ENCODE peak calls at places on chromosome 1, in four cellular contexts. P is HCT116, H is HepG2, R is H1. I is an unnamed sample.

GRCh38 chr1:171702598-171702997 is 39.3 kb downstream of the VAMP4 start:
- DNase-seq in P (no peak), R (no peak), H (no peak), I (no peak)

GRCh38 chr1:224203243-224204016 is 20.4 kb downstream of the DEGS1 start:
- DNase-seq in R (peak; percentile 75), H (no peak), P (no peak), I (no peak)

GRCh38 chr1:156096640-156097391 is 14.6 kb upstream of the MEX3A start:
- DNase-seq in H (peak; percentile 65), R (peak; percentile 95), P (peak; percentile 54), I (peak; percentile 71)

GRCh38 chr1:177307771-177308170 is 137.0 kb downstream of the BRINP2 start:
- DNase-seq in R (no peak), H (no peak), P (no peak), I (no peak)

GRCh38 chr1:211334986-211335385 is 8.4 kb downstream of the TRAF5 start:
- DNase-seq in P (no peak), H (no peak), R (peak; percentile 11), I (no peak)

GRCh38 chr1:198497326-198498220 is 42.9 kb downstream of the ATP6V1G3 start:
- DNase-seq in R (no peak), P (no peak), H (no peak), I (no peak)

GRCh38 chr1:247146671-247147070 is 25.1 kb downstream of the ZNF124 start:
- DNase-seq in R (no peak), H (peak; percentile 20), P (no peak), I (no peak)

GRCh38 chr1:22105611-22106207 is 37.2 kb downstream of the WNT4 start:
- DNase-seq in R (no peak), P (peak; percentile 29), H (peak; percentile 44), I (peak; percentile 36)

GRCh38 chr1:41666991-41667631 is 182.6 kb upstream of the EDN2 start:
- DNase-seq in R (no peak), P (no peak), H (no peak), I (no peak)

GRCh38 chr1:119549719-119550141 is 42.7 kb downstream of the HSD3B1 start:
- DNase-seq in P (peak; percentile 66), H (peak; percentile 53), R (peak; percentile 75), I (peak; percentile 5)

GRCh38 chr1:151992345-151993083 is 1.1 kb downstream of the S100A10 start:
- DNase-seq in H (peak; percentile 73), R (peak; percentile 75), P (peak; percentile 99), I (peak; percentile 99)

GRCh38 chr1:46181343-46182260 is 5.3 kb upstream of the P3R3URF start:
- DNase-seq in R (no peak), H (no peak), P (no peak), I (no peak)

GRCh38 chr1:84653130-84653680 is 37.1 kb downstream of the SSX2IP start:
- DNase-seq in R (no peak), H (no peak), P (no peak), I (no peak)

GRCh38 chr1:12135612-12136011 is 31.2 kb upstream of the TNFRSF1B start:
- DNase-seq in P (no peak), R (no peak), H (no peak), I (no peak)

GRCh38 chr1:208298593-208299233 is 54.5 kb upstream of the PLXNA2 start:
- DNase-seq in H (no peak), P (no peak), R (no peak), I (no peak)

GRCh38 chr1:231734417-231734816 is 107.8 kb downstream of the DISC1 start:
- DNase-seq in R (no peak), P (no peak), H (no peak), I (no peak)

GRCh38 chr1:26771643-26772321 is 16.0 kb upstream of the PIGV start:
- DNase-seq in P (peak; percentile 52), R (no peak), H (peak; percentile 77), I (peak; percentile 64)

DNA sequence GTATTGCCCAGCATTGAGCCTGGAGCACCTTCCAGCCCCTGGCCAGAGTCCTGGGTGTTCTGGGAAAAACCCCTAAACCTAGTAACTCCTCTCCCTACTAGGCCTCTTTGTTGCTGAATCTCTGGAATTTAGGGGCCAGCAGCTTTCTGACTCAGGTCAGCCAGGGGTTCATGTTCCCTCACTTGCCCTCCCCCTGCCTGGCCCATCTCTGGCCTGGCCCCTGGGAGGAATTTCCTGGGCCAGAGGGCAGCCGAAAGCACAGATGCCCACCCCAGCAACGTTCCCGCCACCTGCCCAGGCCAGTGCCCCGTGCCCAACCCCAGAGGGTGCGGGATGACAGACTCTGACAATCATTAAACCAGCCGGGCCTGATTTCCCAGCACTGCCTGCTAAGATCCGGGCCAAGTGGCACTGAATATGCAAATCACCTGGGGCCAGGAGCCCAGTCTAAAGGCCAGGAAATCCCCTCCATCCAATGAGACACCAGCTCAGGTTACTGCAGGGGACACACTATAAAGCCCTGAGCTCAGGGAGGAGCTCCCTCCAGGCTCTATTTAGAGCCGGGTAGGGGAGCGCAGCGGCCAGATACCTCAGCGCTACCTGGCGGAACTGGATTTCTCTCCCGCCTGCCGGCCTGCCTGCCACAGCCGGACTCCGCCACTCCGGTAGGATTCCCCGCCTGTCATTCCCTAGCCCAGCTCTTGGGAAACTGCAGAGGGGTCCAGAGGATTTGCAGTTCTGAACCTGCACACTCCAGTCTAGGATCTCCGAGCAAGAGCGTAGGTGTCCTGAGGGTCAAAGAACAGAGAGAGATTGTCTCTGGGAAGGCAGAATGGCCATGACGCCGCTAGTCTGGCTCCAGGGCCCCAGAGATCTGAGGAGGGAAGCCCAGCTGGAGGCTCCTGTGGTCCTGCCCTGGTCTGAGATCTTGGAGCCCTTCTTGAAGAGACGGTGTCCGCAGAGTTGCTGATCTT is at the start of gene ELF3:
- DNase-seq in P (peak; percentile 98), H (peak; percentile 99), R (peak; percentile 89), I (no peak)
- TF ChIP-seq SIN3A in P (no peak), H (peak; percentile 91), R (peak; percentile 50), I (peak; percentile 34)

GRCh38 chr1:206580438-206581113 is 31.7 kb downstream of the EIF2D start:
- DNase-seq in P (no peak), H (no peak), R (no peak), I (no peak)
- TF ChIP-seq SIN3A in P (no peak), H (no peak), R (no peak), I (no peak)

DNA sequence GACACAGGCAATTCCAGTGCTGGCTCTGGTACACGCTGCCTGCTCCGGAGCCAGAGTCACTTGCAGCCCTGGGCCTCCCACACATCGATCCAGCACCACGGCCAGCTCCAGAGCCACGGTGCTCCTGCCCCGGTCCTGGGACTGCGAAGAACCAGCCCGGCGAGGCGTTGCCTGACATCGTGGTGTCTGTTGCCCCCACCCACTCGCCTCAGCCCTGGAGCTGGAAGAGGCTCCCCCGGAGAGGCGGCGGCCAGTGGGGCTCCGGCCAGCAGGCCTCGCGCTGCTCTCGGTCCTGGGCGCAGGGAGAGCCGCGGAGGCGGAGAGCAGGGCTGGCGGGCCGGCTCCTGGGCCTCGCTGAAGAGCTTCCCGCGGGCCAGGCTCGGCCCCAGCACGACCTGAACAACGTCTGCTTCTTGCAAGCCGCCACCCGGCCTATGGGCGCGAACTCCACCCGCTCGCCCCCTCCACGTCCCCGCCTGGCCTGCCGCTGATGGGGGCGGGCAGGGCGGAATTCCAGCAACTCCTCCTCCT is 364.8 kb downstream of the CEP170 start:
- DNase-seq in H (no peak), R (peak; percentile 87), P (no peak), I (no peak)
- TF ChIP-seq SIN3A in H (no peak), R (peak; percentile 49), P (no peak), I (no peak)

GRCh38 chr1:53325326-53326087 is 2.4 kb downstream of the LRP8 start:
- DNase-seq in P (no peak), H (no peak), R (no peak), I (no peak)
- TF ChIP-seq SIN3A in P (no peak), H (no peak), R (no peak), I (no peak)

GRCh38 chr1:34684246-34684645 is 70.6 kb upstream of the GJB5 start:
- DNase-seq in R (peak; percentile 56), H (no peak), P (no peak), I (no peak)
- TF ChIP-seq SIN3A in R (no peak), H (no peak), P (no peak), I (no peak)

GRCh38 chr1:153845158-153845557 is 70.0 kb downstream of the SLC27A3 start:
- DNase-seq in R (no peak), H (no peak), P (no peak), I (no peak)

GRCh38 chr1:153842006-153842471 is 66.8 kb downstream of the SLC27A3 start:
- DNase-seq in P (no peak), H (no peak), R (no peak), I (no peak)

GRCh38 chr1:153841463-153841994 is 66.3 kb downstream of the SLC27A3 start:
- DNase-seq in R (no peak), H (no peak), P (no peak), I (no peak)
- TF ChIP-seq SIN3A in R (no peak), H (no peak), P (no peak), I (no peak)

DNA sequence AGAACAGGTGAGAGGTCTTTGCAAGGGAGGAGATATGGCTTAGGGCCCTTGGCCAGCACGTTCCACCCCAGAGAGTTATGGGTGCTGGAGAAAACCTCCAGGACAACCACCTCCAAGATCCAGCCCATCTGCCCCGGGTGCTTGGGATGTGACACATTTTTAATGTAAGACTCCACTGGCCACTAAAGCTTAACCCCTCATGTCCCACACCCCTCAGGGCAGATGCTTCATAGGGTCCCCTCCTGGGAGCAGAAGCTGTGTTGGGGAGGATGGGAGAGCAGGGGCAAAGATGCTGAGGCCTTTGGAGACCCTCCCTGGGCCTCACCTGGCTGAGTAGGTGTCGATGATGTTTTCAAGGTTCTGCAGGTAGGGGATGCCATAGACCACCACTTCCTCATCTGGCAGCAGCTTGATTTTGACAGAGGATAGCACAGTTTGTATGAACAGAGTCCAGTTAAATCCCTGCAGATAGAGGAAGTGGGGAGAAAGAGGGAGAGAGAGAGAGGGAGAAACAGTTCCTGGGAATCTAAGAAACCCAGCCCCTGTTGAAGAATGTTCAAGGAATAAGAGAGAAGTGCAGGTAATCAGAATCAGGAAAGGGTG is 11.9 kb downstream of the PRXL2B start:
- DNase-seq in P (no peak), H (no peak), R (no peak), I (no peak)
- TF ChIP-seq SIN3A in P (no peak), H (no peak), R (no peak), I (no peak)

GRCh38 chr1:244439391-244440032 is 12.2 kb downstream of the ADSS2 start:
- DNase-seq in P (no peak), H (no peak), R (no peak), I (no peak)
- TF ChIP-seq SIN3A in P (no peak), H (no peak), R (no peak), I (no peak)

GRCh38 chr1:206094024-206094423 is 23.2 kb downstream of the AVPR1B start:
- DNase-seq in R (no peak), P (no peak), H (no peak), I (no peak)
- TF ChIP-seq SIN3A in R (no peak), P (no peak), H (no peak), I (no peak)

I was measured in Panc1.